ENCODE peak calls at places on chromosomes 7 and 10, in eight cellular contexts. F is body of pancreas; O is posterior vena cava; P is sigmoid colon; W is stimulated activated CD8-positive, alpha-beta memory T cell treated with anti-CD3 and anti-CD28 coated beads, Interleukin-2, amount 100 ng/mL, for 1 hour; D is stimulated activated CD4-positive, alpha-beta T cell treated with anti-CD3 and anti-CD28 coated beads, Interleukin-4, amount 100 ng/mL, for 48 hours; G is activated CD8-positive, alpha-beta memory T cell treated with anti-CD3 and anti-CD28 coated beads, Interleukin-2, amount 10 ng/mL, durations not matched to agents 7 days and 5 days; H is stromal cell of bone marrow. C is an unnamed sample.

GRCh38 chr7:111083423-111083822 is 7.5 kb upstream of the LRRN3 start:
- DNase-seq in P (no peak), O (no peak), W (no peak), H (no peak), D (peak), G (peak), F (no peak), C (no peak)

GRCh38 chr7:47573758-47574472 is 8.0 kb downstream of the TNS3 start:
- DNase-seq in H (peak), W (no peak), O (no peak), P (no peak), D (no peak), F (peak), G (no peak), C (no peak)

GRCh38 chr7:98879198-98879988 is 1.1 kb downstream of the TRRAP start:
- DNase-seq in H (no peak), G (peak), W (peak), O (no peak), P (no peak), F (peak), D (peak), C (no peak)

GRCh38 chr7:6530626-6531491 is 20.4 kb downstream of the GRID2IP start:
- DNase-seq in O (no peak), D (peak), P (no peak), H (no peak), F (no peak), G (peak), W (peak), C (no peak)

GRCh38 chr10:535051-535450 is 154.4 kb downstream of the DIP2C start:
- DNase-seq in F (no peak), D (no peak), W (no peak), O (peak), P (peak), G (no peak), H (no peak), C (no peak)

GRCh38 chr7:1159933-1160664 is at the start of gene ZFAND2A:
- DNase-seq in O (peak), D (peak), H (peak), W (peak), G (peak), P (peak), F (peak), C (peak)

GRCh38 chr7:101402081-101402779 is 39.6 kb downstream of the COL26A1 start:
- DNase-seq in F (peak), W (no peak), P (no peak), D (no peak), O (no peak), G (no peak), H (no peak), C (peak)

GRCh38 chr7:83861-84632 is 108.3 kb upstream of the FAM20C start:
- DNase-seq in F (peak), O (peak), W (no peak), D (no peak), H (no peak), P (peak), G (no peak), C (no peak)

GRCh38 chr10:49620841-49621378 is 7.1 kb downstream of the CHAT start:
- DNase-seq in F (no peak), P (peak), W (no peak), D (no peak), G (no peak), H (no peak), O (peak), C (no peak)

GRCh38 chr10:96236090-96236478 is 35.3 kb downstream of the BLNK start:
- DNase-seq in F (no peak), D (no peak), G (no peak), W (no peak), P (no peak), O (no peak), H (no peak), C (no peak)

GRCh38 chr7:138388673-138389491 is 71.2 kb upstream of the TRIM24 start:
- DNase-seq in F (no peak), P (no peak), H (no peak), D (no peak), G (no peak), W (no peak), O (no peak), C (no peak)

GRCh38 chr7:11707606-11708193 is 124.3 kb downstream of the THSD7A start:
- DNase-seq in P (no peak), O (no peak), H (no peak), D (no peak), G (no peak), F (no peak), W (no peak), C (no peak)

GRCh38 chr7:125670926-125671572 is 741.4 kb upstream of the POT1 start:
- DNase-seq in G (no peak), F (no peak), H (peak), W (no peak), D (no peak), P (no peak), O (no peak), C (peak)